ENCODE peak calls at places on chromosomes 6 and 20, in eight cellular contexts. E is heart right ventricle; U is retinal pigment epithelial cell; B is activated CD8-positive, alpha-beta T cell treated with anti-CD3 and anti-CD28 coated beads for 36 hours; R is A549; M is OCI-LY7; G is fibroblast of mammary gland; H is cardiac muscle cell. N is an unnamed sample.

GRCh38 chr6:33192671-33193602 is 670 bp upstream of the COL11A2 start:
- DNase-seq in H (peak; percentile 29), E (peak; percentile 40), R (no peak), B (peak; percentile 31), G (no peak), U (no peak), M (no peak), N (no peak)

GRCh38 chr20:32524871-32525501 is 60.1 kb downstream of the NOL4L start:
- DNase-seq in U (no peak), B (no peak), G (no peak), M (no peak), H (no peak), E (peak; percentile 78), R (no peak), N (peak; percentile 12)

GRCh38 chr6:142542704-142543233 is 241.0 kb downstream of the ADGRG6 start:
- DNase-seq in B (no peak), U (no peak), E (peak; percentile 31), R (peak; percentile 60), M (no peak), H (peak; percentile 87), G (peak; percentile 90), N (peak; percentile 93)

GRCh38 chr20:1920252-1920651 is 25.0 kb downstream of the SIRPA start:
- DNase-seq in M (no peak), G (no peak), U (no peak), E (no peak), B (no peak), R (peak; percentile 83), H (no peak), N (no peak)

GRCh38 chr20:21053002-21053762 is 53.0 kb downstream of the LINC00237 start:
- DNase-seq in B (no peak), M (no peak), E (no peak), H (no peak), U (no peak), G (no peak), R (no peak), N (no peak)

GRCh38 chr6:31655349-31656237 is at the start of gene APOM:
- DNase-seq in H (no peak), R (no peak), G (no peak), E (no peak), B (no peak), M (no peak), U (no peak), N (no peak)

GRCh38 chr20:47317127-47317895 is 39.2 kb downstream of the ZMYND8 start:
- DNase-seq in E (peak; percentile 89), H (peak; percentile 98), U (peak; percentile 79), G (peak; percentile 98), M (peak; percentile 41), R (peak; percentile 82), B (peak; percentile 75), N (peak; percentile 100)

GRCh38 chr20:62623488-62624324 is 18.6 kb upstream of the SLCO4A1 start:
- DNase-seq in M (peak; percentile 95), U (peak; percentile 74), B (peak; percentile 98), R (peak; percentile 83), E (peak; percentile 94), G (peak; percentile 85), H (peak; percentile 91), N (peak; percentile 97)

GRCh38 chr6:13372688-13373487 is 44.6 kb upstream of the TBC1D7 start:
- DNase-seq in G (no peak), H (no peak), U (no peak), E (no peak), R (no peak), B (no peak), M (no peak), N (no peak)

GRCh38 chr20:45049438-45049837 is 51.5 kb downstream of the KCNS1 start:
- DNase-seq in E (no peak), B (no peak), R (no peak), M (no peak), H (no peak), G (no peak), U (no peak), N (no peak)

GRCh38 chr20:8721098-8721497 is 347.8 kb upstream of the PLCB4 start:
- DNase-seq in U (peak; percentile 17), M (peak; percentile 80), G (peak; percentile 70), H (peak; percentile 77), R (peak; percentile 64), B (peak; percentile 37), E (peak; percentile 50), N (peak; percentile 63)

GRCh38 chr20:51451484-51451883 is 91.0 kb downstream of the NFATC2 start:
- DNase-seq in M (no peak), H (no peak), B (no peak), R (no peak), U (no peak), G (no peak), E (no peak), N (no peak)
- TF ChIP-seq CTCF in M (no peak), H (no peak), B (no peak), R (no peak), U (no peak), G (no peak), E (no peak), N (no peak)

DNA sequence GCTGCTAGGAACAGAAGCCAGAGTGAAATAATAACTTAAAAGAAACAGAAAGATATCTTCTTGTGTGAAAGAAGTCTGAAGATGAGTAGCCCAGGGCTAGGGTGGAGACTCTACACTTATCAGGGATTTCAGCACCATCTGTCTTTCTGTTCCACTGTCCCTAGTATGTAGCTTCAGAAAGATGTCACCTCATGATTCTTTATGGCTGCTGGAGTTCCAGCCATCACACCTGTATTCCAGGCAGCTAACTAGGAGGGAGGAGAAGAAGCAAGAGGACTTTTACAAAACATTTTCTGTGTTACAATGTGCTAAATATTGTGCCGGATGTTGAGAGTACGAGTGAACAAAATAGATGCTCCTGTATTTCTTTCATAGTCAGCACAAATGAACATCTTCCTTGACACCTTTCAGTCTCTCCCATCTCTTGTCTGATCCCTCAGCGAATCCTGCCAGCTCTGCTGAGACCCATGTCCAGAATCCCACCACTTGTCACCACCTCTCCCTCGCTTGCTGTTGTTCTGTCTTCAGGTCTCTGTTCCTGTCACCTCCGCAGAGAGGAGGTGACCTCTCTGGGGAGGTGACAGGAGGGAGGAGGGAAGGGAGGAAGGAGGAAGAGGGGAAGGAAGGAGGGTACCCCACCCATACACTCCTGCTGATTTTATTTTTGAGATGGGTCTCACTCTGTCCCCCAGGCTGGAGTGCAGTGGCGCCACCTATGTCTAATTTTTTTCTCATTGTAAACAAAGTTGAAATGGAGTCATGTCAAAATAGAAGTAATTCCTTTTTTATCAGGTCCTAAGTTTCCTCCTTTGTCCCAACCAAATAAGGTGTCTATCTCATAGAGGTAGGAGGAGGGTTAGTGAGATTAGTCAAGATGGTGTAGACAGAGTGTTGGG is 188.9 kb downstream of the TFAP2C start:
- DNase-seq in E (no peak), R (no peak), U (no peak), M (no peak), B (no peak), H (no peak), G (no peak), N (no peak)
- TF ChIP-seq CTCF in E (no peak), R (peak; percentile 17), U (no peak), M (peak; percentile 68), B (no peak), H (peak; percentile 20), G (no peak), N (no peak)

GRCh38 chr6:127547215-127547614 is 28.1 kb upstream of the MTCL3 start:
- DNase-seq in M (peak; percentile 3), G (peak; percentile 18), R (peak; percentile 9), U (no peak), B (peak; percentile 37), H (peak; percentile 15), E (no peak), N (no peak)
- TF ChIP-seq CTCF in M (no peak), G (peak; percentile 37), R (no peak), U (peak; percentile 38), B (no peak), H (peak; percentile 45), E (peak; percentile 25), N (no peak)

GRCh38 chr6:4464638-4465037 is 311.6 kb upstream of the CDYL start:
- DNase-seq in B (no peak), E (no peak), U (no peak), R (no peak), M (no peak), G (no peak), H (no peak), N (no peak)

GRCh38 chr6:4460595-4461475 is 315.4 kb upstream of the CDYL start:
- DNase-seq in E (peak; percentile 39), B (no peak), H (peak; percentile 72), U (peak; percentile 48), R (no peak), M (no peak), G (peak; percentile 85), N (no peak)

GRCh38 chr6:4459032-4459431 is 317.2 kb upstream of the CDYL start:
- DNase-seq in E (no peak), R (peak; percentile 37), H (peak; percentile 90), B (no peak), G (peak; percentile 89), M (no peak), U (peak; percentile 46), N (peak; percentile 74)

GRCh38 chr6:4459981-4460380 is 316.2 kb upstream of the CDYL start:
- DNase-seq in H (no peak), M (no peak), U (no peak), R (no peak), B (no peak), G (no peak), E (no peak), N (no peak)
- TF ChIP-seq CTCF in H (no peak), M (no peak), U (no peak), R (no peak), B (no peak), G (no peak), E (no peak), N (no peak)